ENCODE peak calls at places on chromosomes 13 and 19, in ten cellular contexts. U is uterus; Z is hepatocyte; P is CD4-positive, alpha-beta T cell; S is mammary epithelial cell; R is Caco-2; X is HepG2; Y is ascending aorta; K is psoas muscle; Q is CD8-positive, alpha-beta T cell. L is an unnamed sample.

GRCh38 chr19:16041571-16042386 is 34.5 kb upstream of the TPM4 start:
- DNase-seq in Z (peak; percentile 85), P (peak; percentile 68), K (peak; percentile 81), Q (peak; percentile 83), S (peak; percentile 61), Y (no peak), X (peak; percentile 52), U (peak; percentile 88), R (peak; percentile 71), L (peak; percentile 23)

GRCh38 chr19:1668339-1669123 is 16.1 kb upstream of the TCF3 start:
- DNase-seq in Z (peak; percentile 29), Q (no peak), S (no peak), K (no peak), Y (no peak), P (no peak), X (no peak), U (no peak), R (peak; percentile 37), L (no peak)

GRCh38 chr19:29943615-29944014 is 1.6 kb downstream of the URI1 start:
- DNase-seq in R (no peak), Y (no peak), P (no peak), S (no peak), U (no peak), Q (no peak), X (no peak), Z (no peak), K (no peak), L (no peak)

GRCh38 chr13:44312131-44312530 is 61.5 kb upstream of the SERP2 start:
- DNase-seq in R (no peak), X (no peak), Q (no peak), U (no peak), S (no peak), Y (no peak), P (no peak), Z (no peak), K (no peak), L (no peak)

GRCh38 chr19:42606660-42607351 is 12.1 kb upstream of the CEACAM8 start:
- DNase-seq in Y (no peak), U (no peak), R (peak; percentile 75), K (peak; percentile 37), S (peak; percentile 61), Z (peak; percentile 50), X (peak; percentile 19), P (no peak), Q (peak; percentile 41), L (no peak)

GRCh38 chr13:42836930-42837329 is 55.5 kb downstream of the FAM216B start:
- DNase-seq in Q (no peak), U (no peak), Y (no peak), X (no peak), K (no peak), Z (peak; percentile 67), P (no peak), R (peak; percentile 52), S (no peak), L (no peak)

GRCh38 chr19:27522223-27522622 is 1690.7 kb downstream of the UQCRFS1 start:
- DNase-seq in S (no peak), Q (no peak), K (no peak), X (no peak), Z (no peak), Y (no peak), R (no peak), U (no peak), P (no peak), L (no peak)

GRCh38 chr19:1855040-1855827 is 7.0 kb upstream of the REXO1 start:
- DNase-seq in U (peak; percentile 57), Z (peak; percentile 89), K (peak; percentile 87), S (peak; percentile 88), Q (peak; percentile 72), P (peak; percentile 68), Y (peak; percentile 62), R (no peak), X (no peak), L (peak; percentile 61)

GRCh38 chr19:15161028-15161984 is 39.5 kb downstream of the NOTCH3 start:
- DNase-seq in Y (no peak), S (no peak), U (no peak), R (no peak), P (no peak), Z (no peak), Q (no peak), X (peak; percentile 61), K (no peak), L (no peak)

GRCh38 chr13:49932066-49932465 is 4.1 kb downstream of the SPRYD7 start:
- DNase-seq in X (no peak), P (no peak), S (no peak), U (no peak), Q (no peak), Y (no peak), Z (no peak), K (no peak), R (no peak), L (no peak)

GRCh38 chr19:11296264-11296663 is 304 bp downstream of the TSPAN16 start:
- DNase-seq in P (no peak), K (peak; percentile 28), Z (no peak), S (no peak), R (no peak), U (peak; percentile 62), X (no peak), Y (no peak), Q (no peak), L (no peak)

GRCh38 chr19:36986601-36987000 is 70.5 kb downstream of the ZNF568 start:
- DNase-seq in P (no peak), S (no peak), Q (no peak), Y (no peak), Z (no peak), R (no peak), U (no peak), K (no peak), X (no peak), L (no peak)

GRCh38 chr19:28444371-28444770 is 768.6 kb downstream of the UQCRFS1 start:
- DNase-seq in Q (no peak), K (no peak), Y (no peak), Z (no peak), P (no peak), S (no peak), X (no peak), R (no peak), U (no peak), L (no peak)

GRCh38 chr19:294341-294818 is 3.2 kb upstream of the PLPP2 start:
- DNase-seq in P (no peak), Q (no peak), X (no peak), Y (no peak), S (no peak), U (no peak), Z (no peak), K (no peak), R (no peak), L (no peak)

GRCh38 chr19:1122972-1123363 is 19.2 kb downstream of the GPX4 start:
- DNase-seq in U (peak; percentile 70), X (peak; percentile 29), K (peak; percentile 78), S (peak; percentile 69), Y (no peak), P (no peak), Z (peak; percentile 75), Q (no peak), R (peak; percentile 81), L (no peak)

GRCh38 chr13:37194428-37194861 is 89.0 kb upstream of the CSNK1A1L start:
- DNase-seq in U (no peak), Q (no peak), S (peak; percentile 88), X (no peak), Y (no peak), Z (no peak), R (no peak), K (no peak), P (no peak), L (peak; percentile 6)

GRCh38 chr19:7013678-7014077 is 7.6 kb downstream of the MBD3L2B start:
- DNase-seq in R (no peak), X (no peak), S (peak; percentile 73), U (no peak), Y (no peak), Z (no peak), P (no peak), Q (no peak), K (no peak), L (no peak)
- TF ChIP-seq CTCF in R (no peak), X (no peak), S (no peak), U (no peak), Y (no peak), Z (no peak), P (no peak), Q (no peak), K (no peak), L (no peak)

DNA sequence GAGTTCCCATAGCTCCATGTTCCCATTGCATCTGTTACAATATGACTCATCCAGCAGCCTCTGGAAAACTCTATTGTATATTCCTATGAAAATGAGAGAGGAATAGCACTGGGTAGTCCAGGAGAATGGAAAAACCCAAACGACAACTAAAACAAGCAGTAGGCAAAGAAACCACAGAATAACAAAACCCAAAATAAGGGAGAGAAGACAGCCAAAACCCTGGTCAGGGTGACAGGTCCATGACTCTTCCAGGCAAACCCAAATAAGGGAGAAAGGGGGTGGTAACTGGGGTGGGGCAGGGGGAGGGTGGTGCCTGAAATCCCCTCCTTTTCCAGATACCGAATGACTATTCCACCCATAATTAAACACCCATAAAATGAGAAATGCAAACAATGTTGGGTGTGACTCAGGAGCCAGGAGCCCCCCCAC is 4.0 kb upstream of the ZNF8 start:
- DNase-seq in U (no peak), S (peak; percentile 10), Q (no peak), R (no peak), P (no peak), Y (no peak), X (no peak), K (no peak), Z (no peak), L (no peak)
- H3K9me3 ChIP-seq in U (peaks cover 41% of the 10 kb centered on the region), S (peaks cover 15% of the 10 kb centered on the region), Q (peaks cover 26% of the 10 kb centered on the region), R (peaks cover 18% of the 10 kb centered on the region), P (peaks cover 53% of the 10 kb centered on the region), Y (peaks cover 43% of the 10 kb centered on the region), X (peaks cover 29% of the 10 kb centered on the region), K (peaks cover 70% of the 10 kb centered on the region), Z (peaks cover 6% of the 10 kb centered on the region), L (peaks cover 76% of the 10 kb centered on the region)

GRCh38 chr19:6271251-6271650 is 8.5 kb downstream of the MLLT1 start:
- DNase-seq in S (no peak), Q (no peak), U (peak; percentile 26), Z (no peak), K (no peak), P (no peak), X (no peak), Y (no peak), R (no peak), L (no peak)
- TF ChIP-seq CTCF in S (no peak), Q (no peak), U (no peak), Z (peak; percentile 28), K (no peak), P (no peak), X (no peak), Y (peak; percentile 8), R (no peak), L (peak; percentile 22)

DNA sequence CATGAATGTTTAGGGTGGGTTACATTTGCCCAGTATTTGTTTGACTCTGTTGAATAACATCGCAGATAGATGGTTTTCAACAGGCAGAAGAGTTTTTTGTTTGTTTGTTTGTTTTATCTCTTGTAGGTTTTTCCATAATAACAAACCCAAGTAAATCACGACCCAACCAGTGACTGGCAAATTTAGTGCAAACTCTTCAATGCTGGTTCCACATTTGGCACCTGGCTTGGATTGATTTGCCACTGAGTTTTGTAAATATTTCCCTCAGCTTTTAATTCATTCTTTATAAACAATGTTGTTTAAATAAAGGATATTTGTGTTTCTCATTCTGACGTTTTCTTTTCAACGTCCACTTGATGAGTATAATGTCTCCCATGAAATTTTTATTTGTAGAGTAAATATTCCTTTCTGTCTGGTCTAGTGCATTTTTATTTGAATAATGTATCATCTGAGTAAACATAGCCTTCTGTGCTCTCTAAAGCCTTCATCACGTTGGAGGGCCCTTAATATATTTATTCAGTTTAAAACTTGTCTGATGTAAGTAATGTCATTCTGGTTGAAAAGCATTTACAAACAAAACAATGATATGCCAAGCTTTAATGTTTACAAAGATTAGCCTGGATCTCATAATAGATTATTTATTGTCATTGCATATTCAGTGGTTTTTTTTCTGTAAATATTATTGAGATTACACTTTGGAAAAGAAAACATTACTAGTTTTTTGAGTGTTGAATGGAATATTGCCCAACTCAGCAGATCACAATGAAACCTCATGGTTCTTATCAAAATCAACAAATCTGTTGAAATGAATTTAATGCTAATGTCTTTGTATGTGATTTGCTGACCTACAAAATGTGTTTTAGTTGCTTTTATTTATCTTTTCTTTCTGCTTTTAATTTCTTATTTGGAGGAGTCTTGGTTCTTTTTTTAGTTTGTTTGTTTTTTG is 90.4 kb upstream of the PEG3 start:
- DNase-seq in Z (no peak), S (no peak), P (no peak), K (no peak), U (no peak), Y (no peak), Q (no peak), X (peak; percentile 80), R (no peak), L (no peak)
- H3K9me3 ChIP-seq in Z (no peaks in the 10 kb centered on the region), S (peaks cover 21% of the 10 kb centered on the region), P (peaks cover 35% of the 10 kb centered on the region), K (peaks cover 8% of the 10 kb centered on the region), U (no peaks in the 10 kb centered on the region), Y (no peaks in the 10 kb centered on the region), Q (no peaks in the 10 kb centered on the region), X (no peaks in the 10 kb centered on the region), R (peaks cover 7% of the 10 kb centered on the region), L (peaks cover 49% of the 10 kb centered on the region)

L was measured in AG04450.